ENCODE peak calls at places on chromosomes 2 and 18, in six cellular contexts. H is naive thymus-derived CD4-positive, alpha-beta T cell; M is BE2C; B is psoas muscle; K is fibroblast of lung; S is mammary epithelial cell. Y is an unnamed sample. For H3K36me3, the result is how much of the 10 kb centered on the place peaks cover.

GRCh38 chr18:32373995-32374394 is 96.7 kb downstream of the GAREM1 start:
- DNase-seq in B (no peak), S (peak), H (no peak), K (peak), M (no peak), Y (no peak)

GRCh38 chr2:239400000-239400831 is 604 bp downstream of the HDAC4 start:
- DNase-seq in H (no peak), M (no peak), K (no peak), S (no peak), B (no peak), Y (peak)

GRCh38 chr2:99710720-99711612 is 221.1 kb upstream of the REV1 start:
- DNase-seq in B (no peak), S (no peak), H (no peak), K (peak), M (no peak), Y (no peak)

GRCh38 chr2:11573418-11574175 is 39.8 kb downstream of the GREB1 start:
- DNase-seq in B (peak), S (no peak), H (no peak), M (no peak), K (peak), Y (peak)

GRCh38 chr2:213251618-213252017 is 32.6 kb upstream of the SPAG16 start:
- DNase-seq in B (no peak), K (peak), M (no peak), H (peak), S (peak), Y (peak)

GRCh38 chr2:43824512-43824911 is 14.1 kb downstream of the ABCG5 start:
- DNase-seq in S (no peak), H (no peak), K (no peak), M (no peak), B (no peak), Y (no peak)

GRCh38 chr2:151718247-151718646 is 16.0 kb downstream of the NEB start:
- DNase-seq in K (no peak), S (no peak), H (no peak), M (no peak), B (no peak), Y (no peak)

GRCh38 chr2:208255557-208256106 is 761 bp upstream of the IDH1 start:
- DNase-seq in M (no peak), S (no peak), B (no peak), K (no peak), H (no peak), Y (no peak)

GRCh38 chr2:7886665-7887064 is 795.2 kb upstream of the ID2 start:
- DNase-seq in H (no peak), S (peak), K (no peak), M (no peak), B (no peak), Y (no peak)

GRCh38 chr18:26549103-26549485 is 741 bp upstream of the KCTD1 start:
- DNase-seq in K (peak), S (peak), M (peak), H (no peak), B (peak), Y (peak)

GRCh38 chr18:34957119-34957863 is 83.9 kb upstream of the MAPRE2 start:
- DNase-seq in K (peak), H (no peak), S (no peak), B (no peak), M (no peak), Y (no peak)

GRCh38 chr18:11310476-11311086 is 161.2 kb upstream of the PIEZO2 start:
- DNase-seq in S (peak), K (no peak), B (peak), M (peak), H (no peak), Y (peak)

GRCh38 chr2:3000968-3001367 is 376.6 kb downstream of the EIPR1 start:
- DNase-seq in S (no peak), K (no peak), M (no peak), B (no peak), H (no peak), Y (no peak)

GRCh38 chr2:222892321-222892720 is 31.5 kb downstream of the ACSL3 start:
- DNase-seq in H (no peak), S (no peak), B (no peak), M (no peak), K (peak), Y (no peak)

DNA sequence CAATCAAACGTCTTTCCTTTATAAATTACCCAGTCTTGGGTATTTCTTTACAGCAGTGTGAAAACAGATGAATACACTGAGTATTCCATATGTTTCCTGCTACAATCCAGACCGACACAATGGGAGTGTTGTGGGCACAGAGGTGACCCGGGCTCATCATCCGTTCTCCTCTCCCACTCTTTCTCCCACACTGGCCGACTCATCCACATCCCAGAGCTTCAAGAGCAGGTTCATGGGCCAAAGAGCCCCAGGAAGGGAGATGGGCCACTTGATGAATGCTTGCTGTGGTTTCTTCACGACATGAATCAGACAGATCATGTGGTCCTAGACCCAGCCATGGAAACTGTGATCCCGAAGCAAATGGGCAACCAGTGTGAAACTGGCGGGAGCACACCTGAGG is 4.1 kb upstream of the COPS8 start:
- DNase-seq in M (no peak), K (peak), B (no peak), H (no peak), S (no peak), Y (no peak)
- H3K36me3 ChIP-seq in M (under half), K (under half), B (under half), H (under half), S (under half), Y (under half)

DNA sequence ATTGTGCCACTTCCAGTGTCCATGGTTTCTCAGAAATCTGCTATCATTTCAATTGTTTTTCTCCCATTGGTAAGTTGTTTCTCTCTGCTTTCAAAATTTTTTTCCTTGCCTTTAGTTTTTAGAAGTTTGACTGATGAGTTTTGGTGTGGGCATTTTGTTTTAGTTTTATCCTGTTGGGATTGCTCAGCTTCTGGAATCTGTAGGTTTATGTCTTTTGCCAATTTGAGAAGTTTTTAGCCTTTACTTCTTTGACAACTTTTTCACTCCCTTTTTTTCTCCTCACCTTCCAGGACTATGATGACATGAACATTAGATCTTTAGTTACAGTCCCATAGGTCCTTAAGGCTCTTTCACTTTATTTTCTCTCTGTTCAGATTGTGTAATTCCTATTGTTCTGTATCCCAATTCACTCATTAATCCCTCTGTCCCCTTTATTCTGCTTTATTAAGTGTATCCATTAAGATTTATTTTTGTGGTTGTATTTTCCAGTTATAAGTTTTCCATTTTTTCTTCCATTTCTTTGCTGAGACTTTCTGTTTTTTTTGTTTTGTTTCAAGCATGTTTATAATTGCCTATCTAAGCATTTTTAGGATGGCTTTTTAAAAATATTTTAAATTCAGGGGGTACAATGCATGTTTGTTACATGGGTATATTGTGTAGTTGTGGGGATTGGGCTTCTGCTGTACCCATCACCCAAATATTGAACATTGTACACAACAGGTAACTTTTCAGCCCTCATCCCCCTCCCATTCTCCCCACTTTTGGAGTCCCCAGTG is 17.9 kb downstream of the MFSD6 start:
- DNase-seq in M (no peak), B (no peak), S (no peak), H (no peak), K (no peak), Y (no peak)
- H3K4me3 ChIP-seq in M (no peak), B (no peak), S (no peak), H (no peak), K (no peak), Y (no peak)

GRCh38 chr2:85395912-85396475 is 14.2 kb downstream of the CAPG start:
- DNase-seq in K (no peak), B (no peak), H (no peak), M (no peak), S (no peak), Y (no peak)
- H3K36me3 ChIP-seq in K (under half), B (under half), H (under half), M (under half), S (under half), Y (half or more)

DNA sequence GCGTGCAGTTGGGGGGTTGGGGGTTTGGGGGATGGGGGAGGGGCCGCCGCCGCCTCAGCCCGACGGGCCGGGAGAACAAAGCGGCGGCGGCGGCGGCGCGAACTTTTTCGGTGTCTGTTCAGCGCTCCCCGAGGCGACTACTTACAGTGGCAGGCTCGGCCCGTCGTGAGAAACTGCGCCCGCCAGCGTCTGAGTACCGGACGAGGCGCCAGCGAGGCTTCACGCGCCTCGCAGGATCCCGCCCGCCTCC is 172 bp downstream of the PRKD3 start:
- DNase-seq in B (peak), K (peak), S (no peak), H (peak), M (peak), Y (no peak)
- H3K4me3 ChIP-seq in B (peak), K (peak), S (peak), H (no peak), M (peak), Y (peak)

GRCh38 chr2:233473878-233474277 is 92.7 kb downstream of the USP40 start:
- DNase-seq in S (no peak), K (no peak), M (no peak), B (peak), H (no peak), Y (no peak)
- H3K36me3 ChIP-seq in S (under half), K (under half), M (under half), B (under half), H (under half), Y (under half)

GRCh38 chr2:120231564-120231973 is 8.4 kb upstream of the TMEM185B start:
- DNase-seq in H (no peak), S (no peak), K (no peak), B (peak), M (no peak), Y (no peak)
- H3K4me3 ChIP-seq in H (peak), S (no peak), K (peak), B (peak), M (no peak), Y (no peak)

GRCh38 chr2:215744514-215744913 is 268.8 kb downstream of the MREG start:
- DNase-seq in K (no peak), B (no peak), M (no peak), S (no peak), H (no peak), Y (no peak)

GRCh38 chr2:215747244-215747620 is 266.1 kb downstream of the MREG start:
- DNase-seq in S (peak), B (no peak), K (peak), H (no peak), M (no peak), Y (no peak)

GRCh38 chr2:215748446-215748845 is 264.9 kb downstream of the MREG start:
- DNase-seq in S (peak), B (peak), H (no peak), K (no peak), M (no peak), Y (no peak)

GRCh38 chr2:215746507-215747243 is 266.7 kb downstream of the MREG start:
- DNase-seq in S (no peak), B (no peak), H (no peak), K (no peak), M (no peak), Y (no peak)

GRCh38 chr2:215745316-215745715 is 268.0 kb downstream of the MREG start:
- DNase-seq in K (no peak), S (no peak), H (no peak), B (no peak), M (no peak), Y (no peak)
- H3K36me3 ChIP-seq in K (under half), S (under half), H (under half), B (under half), M (under half), Y (under half)

DNA sequence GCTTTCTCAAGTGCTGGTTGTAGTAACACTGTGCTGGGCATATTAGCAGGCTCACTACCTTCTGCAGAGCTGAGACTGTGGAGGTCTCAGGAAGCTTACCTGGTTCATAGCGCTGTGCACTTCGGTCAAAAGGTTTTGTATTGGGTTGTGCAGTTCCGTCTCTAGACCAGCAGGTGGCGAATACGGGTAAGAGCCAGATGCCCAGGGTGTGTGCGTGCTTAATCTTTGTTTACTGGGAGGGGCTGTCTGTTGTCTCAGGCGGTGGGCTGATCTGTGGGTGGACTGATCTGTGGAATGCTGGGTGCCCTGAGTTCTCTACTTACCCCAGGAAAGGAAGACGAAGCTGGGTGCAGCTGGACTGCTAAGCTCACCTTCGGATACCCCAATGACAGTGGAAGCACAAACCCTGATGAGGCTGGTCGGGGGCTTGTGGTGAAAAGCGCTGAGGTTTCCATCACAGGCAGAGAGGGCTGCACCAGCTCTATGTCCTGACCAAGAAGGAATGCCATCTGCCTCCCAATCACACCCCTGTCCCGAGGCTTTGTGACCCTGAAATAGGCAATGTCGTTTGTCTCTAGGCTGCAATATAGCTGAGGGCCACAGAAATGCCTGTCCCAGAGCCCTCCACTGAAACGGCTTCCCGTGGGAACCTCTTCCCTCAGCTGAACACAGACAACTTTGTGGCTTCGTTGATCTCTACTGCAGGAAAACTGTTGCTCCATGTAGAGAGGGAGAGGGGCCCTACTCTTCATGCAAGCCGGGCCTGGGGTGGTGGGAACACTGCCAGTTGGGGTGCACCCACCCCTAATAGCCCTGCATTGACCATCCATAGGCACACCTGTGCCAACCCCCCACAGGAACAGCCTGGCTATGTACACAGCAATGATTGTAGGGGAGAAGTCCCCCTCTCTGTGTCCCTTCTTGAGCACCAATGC is 45.9 kb upstream of the FAM117B start:
- DNase-seq in H (peak), B (peak), K (peak), S (peak), M (peak), Y (peak)
- H3K4me3 ChIP-seq in H (no peak), B (peak), K (peak), S (no peak), M (peak), Y (no peak)

GRCh38 chr2:86484385-86484784 is 43.2 kb downstream of the KDM3A start:
- DNase-seq in S (no peak), K (no peak), M (no peak), B (no peak), H (no peak), Y (no peak)

GRCh38 chr2:86485103-86485502 is 43.9 kb downstream of the KDM3A start:
- DNase-seq in M (no peak), H (no peak), B (no peak), S (no peak), K (peak), Y (no peak)

GRCh38 chr2:86477349-86477748 is 36.2 kb downstream of the KDM3A start:
- DNase-seq in M (no peak), K (peak), B (no peak), H (no peak), S (peak), Y (no peak)

GRCh38 chr2:86480105-86480504 is 38.9 kb downstream of the KDM3A start:
- DNase-seq in K (no peak), M (no peak), S (no peak), B (no peak), H (no peak), Y (no peak)

DNA sequence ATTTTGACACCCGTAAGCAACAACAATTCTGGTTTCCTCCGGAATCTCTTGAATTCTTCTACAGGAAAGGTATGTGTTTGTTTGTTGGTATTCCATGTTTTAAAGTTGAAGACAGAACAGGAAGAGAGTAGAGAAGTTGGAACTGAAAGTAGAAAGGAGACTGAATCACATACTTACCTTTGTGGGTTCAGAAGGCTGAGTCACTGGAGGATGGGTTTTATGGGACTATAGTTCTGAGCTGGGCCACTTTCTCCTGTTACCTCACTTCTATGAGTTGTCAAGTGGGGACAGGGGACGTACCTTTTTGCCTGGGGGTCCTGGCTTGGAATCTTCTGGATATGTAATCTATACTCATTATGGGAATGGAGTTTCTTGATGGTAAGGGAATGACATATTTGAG is 40.9 kb downstream of the KDM3A start:
- DNase-seq in H (no peak), B (no peak), M (no peak), S (peak), K (peak), Y (no peak)
- H3K36me3 ChIP-seq in H (half or more), B (under half), M (under half), S (under half), K (under half), Y (half or more)